ENCODE peak calls at places on chromosomes 4 and X, in eight cellular contexts. One of them, this sample, is unnamed.

GRCh38 chr4:10879411-10880110 is 195.0 kb upstream of the CLNK start:
- DNase-seq in ovary: no peak
- DNase-seq in transverse colon: no peak
- DNase-seq in K562: no peak
- DNase-seq in A549: no peak
- DNase-seq in sigmoid colon: no peak
- DNase-seq in HepG2: no peak
- DNase-seq in suprapubic skin: no peak
- DNase-seq in this sample: no peak

GRCh38 chr4:113435893-113436292 is 325.6 kb downstream of the CAMK2D start:
- DNase-seq in ovary: peak; percentile 45
- DNase-seq in transverse colon: no peak
- DNase-seq in K562: no peak
- DNase-seq in A549: no peak
- DNase-seq in sigmoid colon: peak; percentile 85
- DNase-seq in HepG2: no peak
- DNase-seq in suprapubic skin: peak; percentile 75
- DNase-seq in this sample: peak; percentile 23

GRCh38 chr4:86834901-86835300 is 14.3 kb downstream of the SLC10A6 start:
- DNase-seq in ovary: no peak
- DNase-seq in transverse colon: no peak
- DNase-seq in K562: no peak
- DNase-seq in A549: no peak
- DNase-seq in sigmoid colon: no peak
- DNase-seq in HepG2: no peak
- DNase-seq in suprapubic skin: no peak
- DNase-seq in this sample: no peak

GRCh38 chr4:142405021-142405991 is 440.8 kb downstream of the INPP4B start:
- DNase-seq in ovary: peak; percentile 40
- DNase-seq in transverse colon: peak; percentile 33
- DNase-seq in K562: no peak
- DNase-seq in A549: peak; percentile 73
- DNase-seq in sigmoid colon: peak; percentile 72
- DNase-seq in HepG2: no peak
- DNase-seq in suprapubic skin: peak; percentile 60
- DNase-seq in this sample: peak; percentile 14

GRCh38 chr4:56731857-56732256 is 50.8 kb upstream of the HOPX start:
- DNase-seq in ovary: no peak
- DNase-seq in transverse colon: peak; percentile 53
- DNase-seq in K562: peak; percentile 57
- DNase-seq in A549: no peak
- DNase-seq in sigmoid colon: no peak
- DNase-seq in HepG2: no peak
- DNase-seq in suprapubic skin: peak; percentile 69
- DNase-seq in this sample: no peak

GRCh38 chr4:17027495-17027894 is 129.1 kb upstream of the LDB2 start:
- DNase-seq in ovary: no peak
- DNase-seq in transverse colon: no peak
- DNase-seq in K562: no peak
- DNase-seq in A549: peak; percentile 26
- DNase-seq in sigmoid colon: no peak
- DNase-seq in HepG2: no peak
- DNase-seq in suprapubic skin: no peak
- DNase-seq in this sample: no peak

GRCh38 chrX:135740683-135741149 is 27.3 kb downstream of the CT45A3 start:
- DNase-seq in ovary: no peak
- DNase-seq in transverse colon: peak; percentile 26
- DNase-seq in K562: peak; percentile 71
- DNase-seq in A549: peak; percentile 44
- DNase-seq in sigmoid colon: no peak
- DNase-seq in HepG2: peak; percentile 5
- DNase-seq in suprapubic skin: no peak
- DNase-seq in this sample: no peak

GRCh38 chr4:14234330-14234729 is 606.8 kb upstream of the BOD1L1 start:
- DNase-seq in ovary: no peak
- DNase-seq in transverse colon: no peak
- DNase-seq in K562: no peak
- DNase-seq in A549: no peak
- DNase-seq in sigmoid colon: no peak
- DNase-seq in HepG2: no peak
- DNase-seq in suprapubic skin: no peak
- DNase-seq in this sample: no peak

GRCh38 chrX:125203379-125203736 is 116.3 kb upstream of the TEX13C start:
- DNase-seq in ovary: no peak
- DNase-seq in transverse colon: no peak
- DNase-seq in K562: no peak
- DNase-seq in A549: no peak
- DNase-seq in sigmoid colon: no peak
- DNase-seq in HepG2: no peak
- DNase-seq in suprapubic skin: peak; percentile 57
- DNase-seq in this sample: no peak

GRCh38 chr4:56799824-56800756 is 21.4 kb downstream of the SPINK2 start:
- DNase-seq in ovary: peak; percentile 74
- DNase-seq in transverse colon: peak; percentile 90
- DNase-seq in K562: peak; percentile 74
- DNase-seq in A549: peak; percentile 77
- DNase-seq in sigmoid colon: peak; percentile 93
- DNase-seq in HepG2: peak; percentile 61
- DNase-seq in suprapubic skin: peak; percentile 81
- DNase-seq in this sample: peak; percentile 85

GRCh38 chrX:75781618-75782017 is 3.4 kb downstream of the MAGEE2 start:
- DNase-seq in ovary: no peak
- DNase-seq in transverse colon: no peak
- DNase-seq in K562: no peak
- DNase-seq in A549: no peak
- DNase-seq in sigmoid colon: no peak
- DNase-seq in HepG2: no peak
- DNase-seq in suprapubic skin: no peak
- DNase-seq in this sample: no peak

GRCh38 chrX:106898462-106898861 is 4.7 kb downstream of the RIPPLY1 start:
- DNase-seq in ovary: no peak
- DNase-seq in transverse colon: no peak
- DNase-seq in K562: peak; percentile 12
- DNase-seq in A549: peak; percentile 74
- DNase-seq in sigmoid colon: no peak
- DNase-seq in HepG2: peak; percentile 80
- DNase-seq in suprapubic skin: no peak
- DNase-seq in this sample: no peak

GRCh38 chrX:131792356-131792749 is 230.7 kb upstream of the STK26 start:
- DNase-seq in ovary: peak; percentile 91
- DNase-seq in transverse colon: peak; percentile 94
- DNase-seq in K562: no peak
- DNase-seq in A549: peak; percentile 96
- DNase-seq in sigmoid colon: peak; percentile 96
- DNase-seq in HepG2: no peak
- DNase-seq in suprapubic skin: peak; percentile 92
- DNase-seq in this sample: no peak

GRCh38 chrX:316351-317325 is 2.0 kb downstream of the GTPBP6 start:
- DNase-seq in ovary: no peak
- DNase-seq in transverse colon: peak; percentile 19
- DNase-seq in K562: no peak
- DNase-seq in A549: no peak
- DNase-seq in sigmoid colon: peak; percentile 72
- DNase-seq in HepG2: no peak
- DNase-seq in suprapubic skin: peak; percentile 70
- DNase-seq in this sample: no peak

GRCh38 chrX:312621-313331 is 5.8 kb downstream of the GTPBP6 start:
- DNase-seq in ovary: no peak
- DNase-seq in transverse colon: no peak
- DNase-seq in K562: no peak
- DNase-seq in A549: no peak
- DNase-seq in sigmoid colon: peak; percentile 57
- DNase-seq in HepG2: no peak
- DNase-seq in suprapubic skin: peak; percentile 50
- DNase-seq in this sample: no peak

GRCh38 chrX:313546-313945 is 5.0 kb downstream of the GTPBP6 start:
- DNase-seq in ovary: no peak
- DNase-seq in transverse colon: no peak
- DNase-seq in K562: no peak
- DNase-seq in A549: no peak
- DNase-seq in sigmoid colon: peak; percentile 48
- DNase-seq in HepG2: no peak
- DNase-seq in suprapubic skin: peak; percentile 43
- DNase-seq in this sample: no peak

GRCh38 chrX:314049-314448 is 4.5 kb downstream of the GTPBP6 start:
- DNase-seq in ovary: no peak
- DNase-seq in transverse colon: no peak
- DNase-seq in K562: no peak
- DNase-seq in A549: no peak
- DNase-seq in sigmoid colon: peak; percentile 69
- DNase-seq in HepG2: no peak
- DNase-seq in suprapubic skin: peak; percentile 68
- DNase-seq in this sample: no peak

DNA sequence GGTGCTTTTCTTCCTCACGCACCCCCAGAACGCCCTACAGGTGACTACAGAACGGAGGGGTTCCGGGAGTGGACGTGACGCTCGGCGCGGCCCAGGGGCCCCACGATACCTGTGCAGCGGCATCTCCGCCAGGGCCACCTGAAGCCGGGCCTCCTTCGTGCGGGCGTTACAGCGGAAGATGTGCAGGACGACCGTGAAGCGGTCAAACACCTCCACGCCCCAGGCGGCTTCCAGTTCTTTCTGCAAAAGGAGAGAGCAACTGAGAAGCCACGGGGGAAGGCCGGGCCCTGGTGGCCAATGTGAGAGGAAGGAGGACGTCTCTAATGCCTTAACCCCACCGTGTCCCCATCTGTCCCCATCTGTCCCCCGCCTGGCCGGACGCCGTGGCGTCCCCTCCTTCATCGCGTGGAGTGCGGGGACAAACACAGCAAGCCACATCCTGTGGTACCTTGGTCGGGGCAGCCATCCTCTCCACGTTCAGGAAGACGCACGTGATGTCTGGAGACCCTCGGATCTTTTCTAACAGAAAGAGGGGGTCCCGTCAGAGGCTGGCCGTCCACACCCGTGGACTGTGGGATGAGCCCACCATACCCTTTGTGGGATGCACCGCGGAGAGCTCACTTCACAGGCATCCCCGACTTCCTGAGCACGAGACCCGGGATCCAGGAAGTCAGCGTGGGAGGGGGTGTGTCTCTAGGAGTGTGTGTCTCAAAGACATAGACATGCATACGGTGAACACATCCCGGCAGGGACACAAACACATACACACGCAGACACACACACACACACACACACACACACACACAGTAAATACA is 3.6 kb downstream of the GTPBP6 start:
- DNase-seq in ovary: no peak
- DNase-seq in transverse colon: no peak
- DNase-seq in K562: no peak
- DNase-seq in A549: peak; percentile 54
- DNase-seq in sigmoid colon: peak; percentile 62
- DNase-seq in HepG2: no peak
- DNase-seq in suprapubic skin: peak; percentile 57
- DNase-seq in this sample: no peak
- TF ChIP-seq EP300 in ovary: no peak
- TF ChIP-seq EP300 in transverse colon: no peak
- TF ChIP-seq EP300 in K562: no peak
- TF ChIP-seq EP300 in A549: no peak
- TF ChIP-seq EP300 in sigmoid colon: no peak
- TF ChIP-seq EP300 in HepG2: no peak
- TF ChIP-seq EP300 in suprapubic skin: no peak
- TF ChIP-seq EP300 in this sample: no peak

DNA sequence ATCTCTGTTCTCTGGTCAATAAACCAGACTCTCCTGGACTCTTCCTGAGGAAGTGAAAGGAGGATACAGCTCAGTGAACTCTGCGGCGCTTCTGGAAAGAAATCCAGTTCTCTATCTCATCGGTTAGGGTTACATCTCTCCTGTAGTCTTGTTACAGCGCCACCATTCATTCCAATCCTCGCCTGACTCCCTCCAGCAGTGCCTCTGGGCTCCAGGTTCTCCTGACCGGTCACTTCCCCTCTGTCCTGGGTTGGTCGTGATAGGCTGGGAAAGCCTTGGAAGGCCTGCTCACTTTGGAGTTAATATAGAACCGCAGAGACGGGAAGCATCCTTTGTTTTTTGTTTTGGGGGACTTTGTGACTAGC is 97.0 kb upstream of the STOX2 start:
- DNase-seq in ovary: no peak
- DNase-seq in transverse colon: no peak
- DNase-seq in K562: no peak
- DNase-seq in A549: no peak
- DNase-seq in sigmoid colon: no peak
- DNase-seq in HepG2: no peak
- DNase-seq in suprapubic skin: no peak
- DNase-seq in this sample: no peak
- TF ChIP-seq POLR2A in ovary: no peak
- TF ChIP-seq POLR2A in transverse colon: no peak
- TF ChIP-seq POLR2A in K562: no peak
- TF ChIP-seq POLR2A in A549: no peak
- TF ChIP-seq POLR2A in sigmoid colon: no peak
- TF ChIP-seq POLR2A in HepG2: no peak
- TF ChIP-seq POLR2A in suprapubic skin: no peak
- TF ChIP-seq POLR2A in this sample: no peak

GRCh38 chr4:123397276-123398150 is 918 bp downstream of the SPRY1 start:
- DNase-seq in ovary: peak; percentile 44
- DNase-seq in transverse colon: peak; percentile 64
- DNase-seq in K562: no peak
- DNase-seq in A549: peak; percentile 41
- DNase-seq in sigmoid colon: peak; percentile 78
- DNase-seq in HepG2: peak; percentile 75
- DNase-seq in suprapubic skin: peak; percentile 78
- DNase-seq in this sample: peak; percentile 26
- TF ChIP-seq EP300 in ovary: no peak
- TF ChIP-seq EP300 in transverse colon: no peak
- TF ChIP-seq EP300 in K562: no peak
- TF ChIP-seq EP300 in A549: no peak
- TF ChIP-seq EP300 in sigmoid colon: no peak
- TF ChIP-seq EP300 in HepG2: no peak
- TF ChIP-seq EP300 in suprapubic skin: no peak
- TF ChIP-seq EP300 in this sample: no peak

GRCh38 chrX:68830486-68831404 is 1.9 kb downstream of the EFNB1 start:
- DNase-seq in ovary: no peak
- DNase-seq in transverse colon: no peak
- DNase-seq in K562: no peak
- DNase-seq in A549: no peak
- DNase-seq in sigmoid colon: peak; percentile 61
- DNase-seq in HepG2: no peak
- DNase-seq in suprapubic skin: no peak
- DNase-seq in this sample: no peak

GRCh38 chrX:68832516-68833447 is 4.0 kb downstream of the EFNB1 start:
- DNase-seq in ovary: no peak
- DNase-seq in transverse colon: no peak
- DNase-seq in K562: no peak
- DNase-seq in A549: no peak
- DNase-seq in sigmoid colon: peak; percentile 58
- DNase-seq in HepG2: no peak
- DNase-seq in suprapubic skin: peak; percentile 53
- DNase-seq in this sample: no peak

GRCh38 chrX:68831405-68832100 is 2.7 kb downstream of the EFNB1 start:
- DNase-seq in ovary: no peak
- DNase-seq in transverse colon: no peak
- DNase-seq in K562: no peak
- DNase-seq in A549: no peak
- DNase-seq in sigmoid colon: peak; percentile 32
- DNase-seq in HepG2: no peak
- DNase-seq in suprapubic skin: no peak
- DNase-seq in this sample: no peak

GRCh38 chrX:68833448-68833805 is 4.6 kb downstream of the EFNB1 start:
- DNase-seq in ovary: no peak
- DNase-seq in transverse colon: no peak
- DNase-seq in K562: no peak
- DNase-seq in A549: no peak
- DNase-seq in sigmoid colon: peak; percentile 51
- DNase-seq in HepG2: no peak
- DNase-seq in suprapubic skin: peak; percentile 17
- DNase-seq in this sample: no peak

GRCh38 chrX:68832101-68832416 is 3.2 kb downstream of the EFNB1 start:
- DNase-seq in ovary: peak; percentile 46
- DNase-seq in transverse colon: peak; percentile 60
- DNase-seq in K562: no peak
- DNase-seq in A549: no peak
- DNase-seq in sigmoid colon: peak; percentile 82
- DNase-seq in HepG2: no peak
- DNase-seq in suprapubic skin: no peak
- DNase-seq in this sample: no peak
- TF ChIP-seq POLR2A in ovary: no peak
- TF ChIP-seq POLR2A in transverse colon: peak; percentile 65
- TF ChIP-seq POLR2A in K562: no peak
- TF ChIP-seq POLR2A in A549: no peak
- TF ChIP-seq POLR2A in sigmoid colon: no peak
- TF ChIP-seq POLR2A in HepG2: no peak
- TF ChIP-seq POLR2A in suprapubic skin: no peak
- TF ChIP-seq POLR2A in this sample: no peak